ENCODE peak calls at places on chromosomes 1 and 21, in seven cellular contexts. One of them, this sample, is unnamed.

GRCh38 chr1:21652937-21653743 is 16.0 kb downstream of the RAP1GAP start:
- DNase-seq in AG04450: no peak
- DNase-seq in CD8-positive, alpha-beta memory T cell: no peak
- DNase-seq in ureter: no peak
- DNase-seq in PC-3: no peak
- DNase-seq in stimulated activated CD4-positive, alpha-beta T cell treated with anti-CD3 and anti-CD28 coated beads, Interleukin-1b, Interleukin-23, amount 100 ng/mL, for 24 hours: no peak
- DNase-seq in stimulated activated CD8-positive, alpha-beta memory T cell treated with anti-CD3 and anti-CD28 coated beads, Interleukin-4, amount 100 ng/mL, for 48 hours: no peak
- DNase-seq in this sample: no peak

GRCh38 chr1:22848374-22848773 is 124.3 kb downstream of the LACTBL1 start:
- DNase-seq in stimulated activated CD4-positive, alpha-beta T cell treated with anti-CD3 and anti-CD28 coated beads, Interleukin-1b, Interleukin-23, amount 100 ng/mL, for 24 hours: no peak
- DNase-seq in AG04450: no peak
- DNase-seq in ureter: no peak
- DNase-seq in stimulated activated CD8-positive, alpha-beta memory T cell treated with anti-CD3 and anti-CD28 coated beads, Interleukin-4, amount 100 ng/mL, for 48 hours: no peak
- DNase-seq in CD8-positive, alpha-beta memory T cell: no peak
- DNase-seq in PC-3: no peak
- DNase-seq in this sample: no peak

GRCh38 chr1:44811714-44812151 is 3.4 kb downstream of the BTBD19 start:
- DNase-seq in stimulated activated CD4-positive, alpha-beta T cell treated with anti-CD3 and anti-CD28 coated beads, Interleukin-1b, Interleukin-23, amount 100 ng/mL, for 24 hours: no peak
- DNase-seq in stimulated activated CD8-positive, alpha-beta memory T cell treated with anti-CD3 and anti-CD28 coated beads, Interleukin-4, amount 100 ng/mL, for 48 hours: no peak
- DNase-seq in AG04450: peak
- DNase-seq in CD8-positive, alpha-beta memory T cell: no peak
- DNase-seq in ureter: no peak
- DNase-seq in PC-3: no peak
- DNase-seq in this sample: no peak

GRCh38 chr1:30374400-30375070 is 348.9 kb downstream of the MATN1 start:
- DNase-seq in stimulated activated CD8-positive, alpha-beta memory T cell treated with anti-CD3 and anti-CD28 coated beads, Interleukin-4, amount 100 ng/mL, for 48 hours: no peak
- DNase-seq in CD8-positive, alpha-beta memory T cell: no peak
- DNase-seq in ureter: peak
- DNase-seq in PC-3: no peak
- DNase-seq in stimulated activated CD4-positive, alpha-beta T cell treated with anti-CD3 and anti-CD28 coated beads, Interleukin-1b, Interleukin-23, amount 100 ng/mL, for 24 hours: no peak
- DNase-seq in AG04450: no peak
- DNase-seq in this sample: no peak

GRCh38 chr1:24558455-24558854 is 2.6 kb downstream of the NCMAP start:
- DNase-seq in PC-3: no peak
- DNase-seq in AG04450: no peak
- DNase-seq in stimulated activated CD8-positive, alpha-beta memory T cell treated with anti-CD3 and anti-CD28 coated beads, Interleukin-4, amount 100 ng/mL, for 48 hours: no peak
- DNase-seq in ureter: no peak
- DNase-seq in CD8-positive, alpha-beta memory T cell: no peak
- DNase-seq in stimulated activated CD4-positive, alpha-beta T cell treated with anti-CD3 and anti-CD28 coated beads, Interleukin-1b, Interleukin-23, amount 100 ng/mL, for 24 hours: no peak
- DNase-seq in this sample: no peak

GRCh38 chr1:167668108-167668507 is 38.1 kb downstream of the RCSD1 start:
- DNase-seq in stimulated activated CD4-positive, alpha-beta T cell treated with anti-CD3 and anti-CD28 coated beads, Interleukin-1b, Interleukin-23, amount 100 ng/mL, for 24 hours: no peak
- DNase-seq in PC-3: no peak
- DNase-seq in stimulated activated CD8-positive, alpha-beta memory T cell treated with anti-CD3 and anti-CD28 coated beads, Interleukin-4, amount 100 ng/mL, for 48 hours: no peak
- DNase-seq in AG04450: no peak
- DNase-seq in ureter: no peak
- DNase-seq in CD8-positive, alpha-beta memory T cell: no peak
- DNase-seq in this sample: no peak

GRCh38 chr21:28822064-28822402 is 170.6 kb downstream of the LTN1 start:
- DNase-seq in PC-3: no peak
- DNase-seq in stimulated activated CD4-positive, alpha-beta T cell treated with anti-CD3 and anti-CD28 coated beads, Interleukin-1b, Interleukin-23, amount 100 ng/mL, for 24 hours: no peak
- DNase-seq in CD8-positive, alpha-beta memory T cell: no peak
- DNase-seq in ureter: no peak
- DNase-seq in AG04450: no peak
- DNase-seq in stimulated activated CD8-positive, alpha-beta memory T cell treated with anti-CD3 and anti-CD28 coated beads, Interleukin-4, amount 100 ng/mL, for 48 hours: no peak
- DNase-seq in this sample: no peak

GRCh38 chr1:164914208-164914607 is 355.2 kb downstream of the PBX1 start:
- DNase-seq in stimulated activated CD4-positive, alpha-beta T cell treated with anti-CD3 and anti-CD28 coated beads, Interleukin-1b, Interleukin-23, amount 100 ng/mL, for 24 hours: no peak
- DNase-seq in AG04450: peak
- DNase-seq in PC-3: peak
- DNase-seq in CD8-positive, alpha-beta memory T cell: no peak
- DNase-seq in stimulated activated CD8-positive, alpha-beta memory T cell treated with anti-CD3 and anti-CD28 coated beads, Interleukin-4, amount 100 ng/mL, for 48 hours: no peak
- DNase-seq in ureter: no peak
- DNase-seq in this sample: no peak

GRCh38 chr21:33901421-33902288 is 13.9 kb downstream of the ATP5PO start:
- DNase-seq in PC-3: peak
- DNase-seq in CD8-positive, alpha-beta memory T cell: no peak
- DNase-seq in AG04450: no peak
- DNase-seq in stimulated activated CD8-positive, alpha-beta memory T cell treated with anti-CD3 and anti-CD28 coated beads, Interleukin-4, amount 100 ng/mL, for 48 hours: no peak
- DNase-seq in stimulated activated CD4-positive, alpha-beta T cell treated with anti-CD3 and anti-CD28 coated beads, Interleukin-1b, Interleukin-23, amount 100 ng/mL, for 24 hours: no peak
- DNase-seq in ureter: no peak
- DNase-seq in this sample: no peak

GRCh38 chr1:89701746-89702241 is 68.9 kb downstream of the LRRC8C start:
- DNase-seq in AG04450: no peak
- DNase-seq in PC-3: no peak
- DNase-seq in ureter: no peak
- DNase-seq in stimulated activated CD8-positive, alpha-beta memory T cell treated with anti-CD3 and anti-CD28 coated beads, Interleukin-4, amount 100 ng/mL, for 48 hours: peak
- DNase-seq in CD8-positive, alpha-beta memory T cell: no peak
- DNase-seq in stimulated activated CD4-positive, alpha-beta T cell treated with anti-CD3 and anti-CD28 coated beads, Interleukin-1b, Interleukin-23, amount 100 ng/mL, for 24 hours: peak
- DNase-seq in this sample: no peak

GRCh38 chr1:118461154-118461553 is 276.1 kb upstream of the SPAG17 start:
- DNase-seq in stimulated activated CD4-positive, alpha-beta T cell treated with anti-CD3 and anti-CD28 coated beads, Interleukin-1b, Interleukin-23, amount 100 ng/mL, for 24 hours: no peak
- DNase-seq in PC-3: no peak
- DNase-seq in ureter: no peak
- DNase-seq in AG04450: no peak
- DNase-seq in CD8-positive, alpha-beta memory T cell: no peak
- DNase-seq in stimulated activated CD8-positive, alpha-beta memory T cell treated with anti-CD3 and anti-CD28 coated beads, Interleukin-4, amount 100 ng/mL, for 48 hours: no peak
- DNase-seq in this sample: no peak

GRCh38 chr1:165900576-165901380 is 73.4 kb downstream of the UCK2 start:
- DNase-seq in CD8-positive, alpha-beta memory T cell: no peak
- DNase-seq in ureter: peak
- DNase-seq in stimulated activated CD8-positive, alpha-beta memory T cell treated with anti-CD3 and anti-CD28 coated beads, Interleukin-4, amount 100 ng/mL, for 48 hours: no peak
- DNase-seq in stimulated activated CD4-positive, alpha-beta T cell treated with anti-CD3 and anti-CD28 coated beads, Interleukin-1b, Interleukin-23, amount 100 ng/mL, for 24 hours: no peak
- DNase-seq in PC-3: no peak
- DNase-seq in AG04450: no peak
- DNase-seq in this sample: no peak

GRCh38 chr1:97204468-97204867 is 482.9 kb downstream of the PTBP2 start:
- DNase-seq in stimulated activated CD8-positive, alpha-beta memory T cell treated with anti-CD3 and anti-CD28 coated beads, Interleukin-4, amount 100 ng/mL, for 48 hours: no peak
- DNase-seq in ureter: no peak
- DNase-seq in CD8-positive, alpha-beta memory T cell: no peak
- DNase-seq in AG04450: no peak
- DNase-seq in PC-3: no peak
- DNase-seq in stimulated activated CD4-positive, alpha-beta T cell treated with anti-CD3 and anti-CD28 coated beads, Interleukin-1b, Interleukin-23, amount 100 ng/mL, for 24 hours: no peak
- DNase-seq in this sample: no peak

GRCh38 chr1:51276286-51276685 is 40.2 kb downstream of the RNF11 start:
- DNase-seq in CD8-positive, alpha-beta memory T cell: no peak
- DNase-seq in stimulated activated CD8-positive, alpha-beta memory T cell treated with anti-CD3 and anti-CD28 coated beads, Interleukin-4, amount 100 ng/mL, for 48 hours: no peak
- DNase-seq in PC-3: no peak
- DNase-seq in ureter: no peak
- DNase-seq in AG04450: no peak
- DNase-seq in stimulated activated CD4-positive, alpha-beta T cell treated with anti-CD3 and anti-CD28 coated beads, Interleukin-1b, Interleukin-23, amount 100 ng/mL, for 24 hours: no peak
- DNase-seq in this sample: no peak

GRCh38 chr1:154884868-154885706 is 15.0 kb upstream of the KCNN3 start:
- DNase-seq in stimulated activated CD8-positive, alpha-beta memory T cell treated with anti-CD3 and anti-CD28 coated beads, Interleukin-4, amount 100 ng/mL, for 48 hours: no peak
- DNase-seq in PC-3: no peak
- DNase-seq in AG04450: no peak
- DNase-seq in CD8-positive, alpha-beta memory T cell: no peak
- DNase-seq in stimulated activated CD4-positive, alpha-beta T cell treated with anti-CD3 and anti-CD28 coated beads, Interleukin-1b, Interleukin-23, amount 100 ng/mL, for 24 hours: no peak
- DNase-seq in ureter: no peak
- DNase-seq in this sample: no peak

GRCh38 chr1:168476588-168477379 is 67.0 kb downstream of the XCL2 start:
- DNase-seq in AG04450: no peak
- DNase-seq in stimulated activated CD4-positive, alpha-beta T cell treated with anti-CD3 and anti-CD28 coated beads, Interleukin-1b, Interleukin-23, amount 100 ng/mL, for 24 hours: no peak
- DNase-seq in PC-3: no peak
- DNase-seq in ureter: no peak
- DNase-seq in CD8-positive, alpha-beta memory T cell: no peak
- DNase-seq in stimulated activated CD8-positive, alpha-beta memory T cell treated with anti-CD3 and anti-CD28 coated beads, Interleukin-4, amount 100 ng/mL, for 48 hours: no peak
- DNase-seq in this sample: no peak

GRCh38 chr1:8595332-8595731 is 222.1 kb downstream of the RERE start:
- DNase-seq in AG04450: no peak
- DNase-seq in PC-3: no peak
- DNase-seq in stimulated activated CD4-positive, alpha-beta T cell treated with anti-CD3 and anti-CD28 coated beads, Interleukin-1b, Interleukin-23, amount 100 ng/mL, for 24 hours: no peak
- DNase-seq in stimulated activated CD8-positive, alpha-beta memory T cell treated with anti-CD3 and anti-CD28 coated beads, Interleukin-4, amount 100 ng/mL, for 48 hours: no peak
- DNase-seq in CD8-positive, alpha-beta memory T cell: no peak
- DNase-seq in ureter: no peak
- DNase-seq in this sample: no peak

GRCh38 chr1:8666394-8667167 is 150.9 kb downstream of the RERE start:
- DNase-seq in CD8-positive, alpha-beta memory T cell: no peak
- DNase-seq in ureter: no peak
- DNase-seq in stimulated activated CD8-positive, alpha-beta memory T cell treated with anti-CD3 and anti-CD28 coated beads, Interleukin-4, amount 100 ng/mL, for 48 hours: no peak
- DNase-seq in PC-3: peak
- DNase-seq in stimulated activated CD4-positive, alpha-beta T cell treated with anti-CD3 and anti-CD28 coated beads, Interleukin-1b, Interleukin-23, amount 100 ng/mL, for 24 hours: no peak
- DNase-seq in AG04450: no peak
- DNase-seq in this sample: no peak

GRCh38 chr1:176055398-176055797 is 151.7 kb downstream of the COP1 start:
- DNase-seq in stimulated activated CD4-positive, alpha-beta T cell treated with anti-CD3 and anti-CD28 coated beads, Interleukin-1b, Interleukin-23, amount 100 ng/mL, for 24 hours: no peak
- DNase-seq in CD8-positive, alpha-beta memory T cell: no peak
- DNase-seq in PC-3: no peak
- DNase-seq in stimulated activated CD8-positive, alpha-beta memory T cell treated with anti-CD3 and anti-CD28 coated beads, Interleukin-4, amount 100 ng/mL, for 48 hours: no peak
- DNase-seq in AG04450: no peak
- DNase-seq in ureter: no peak
- DNase-seq in this sample: no peak

GRCh38 chr1:12097321-12097720 is 34.2 kb downstream of the TNFRSF8 start:
- DNase-seq in stimulated activated CD8-positive, alpha-beta memory T cell treated with anti-CD3 and anti-CD28 coated beads, Interleukin-4, amount 100 ng/mL, for 48 hours: no peak
- DNase-seq in stimulated activated CD4-positive, alpha-beta T cell treated with anti-CD3 and anti-CD28 coated beads, Interleukin-1b, Interleukin-23, amount 100 ng/mL, for 24 hours: no peak
- DNase-seq in CD8-positive, alpha-beta memory T cell: no peak
- DNase-seq in ureter: no peak
- DNase-seq in AG04450: no peak
- DNase-seq in PC-3: peak
- DNase-seq in this sample: no peak

GRCh38 chr1:9246841-9247785 is 12.5 kb downstream of the H6PD start:
- DNase-seq in AG04450: no peak
- DNase-seq in stimulated activated CD4-positive, alpha-beta T cell treated with anti-CD3 and anti-CD28 coated beads, Interleukin-1b, Interleukin-23, amount 100 ng/mL, for 24 hours: no peak
- DNase-seq in ureter: no peak
- DNase-seq in CD8-positive, alpha-beta memory T cell: no peak
- DNase-seq in PC-3: no peak
- DNase-seq in stimulated activated CD8-positive, alpha-beta memory T cell treated with anti-CD3 and anti-CD28 coated beads, Interleukin-4, amount 100 ng/mL, for 48 hours: no peak
- DNase-seq in this sample: no peak